ENCODE peak calls at places on chromosomes 11 and 22, in five cellular contexts. P is ovary; X is NCI-H1092; J is stimulated activated CD4-positive, alpha-beta T cell treated with anti-CD3 and anti-CD28 coated beads, Interleukin-1b, Interleukin-23, amount 100 ng/mL, for 24 hours; C is right lobe of liver. R is an unnamed sample.
A peak's percentile ranks its signal among the peaks of the same experiment; 100 is the strongest.

GRCh38 chr11:31608995-31609394 is 99.4 kb downstream of the ELP4 start:
- DNase-seq in P (no peak), X (no peak), J (no peak), C (no peak), R (no peak)

GRCh38 chr11:44528103-44528502 is 37.4 kb upstream of the CD82 start:
- DNase-seq in P (no peak), X (no peak), J (no peak), C (no peak), R (no peak)

GRCh38 chr11:128516886-128517285 is 70.5 kb downstream of the ETS1 start:
- DNase-seq in P (no peak), X (no peak), J (no peak), C (no peak), R (no peak)

GRCh38 chr11:91625495-91625894 is 599.1 kb upstream of the FAT3 start:
- DNase-seq in P (no peak), X (no peak), J (no peak), C (no peak), R (no peak)

GRCh38 chr11:62147545-62147944 is 23.7 kb downstream of the INCENP start:
- DNase-seq in P (no peak), X (no peak), J (no peak), C (no peak), R (no peak)

GRCh38 chr22:29702931-29703594 is 16.7 kb upstream of the CABP7 start:
- DNase-seq in P (no peak), X (peak; percentile 39), J (no peak), C (no peak), R (no peak)

GRCh38 chr11:86999859-87000753 is 37.6 kb upstream of the TMEM135 start:
- DNase-seq in P (no peak), X (no peak), J (no peak), C (no peak), R (no peak)

GRCh38 chr11:76653674-76654309 is 16.8 kb downstream of the LRRC32 start:
- DNase-seq in P (no peak), X (no peak), J (no peak), C (peak; percentile 37), R (no peak)

GRCh38 chr11:2944953-2945756 is 15.9 kb upstream of the PHLDA2 start:
- DNase-seq in P (peak; percentile 88), X (no peak), J (no peak), C (peak; percentile 90), R (no peak)